ENCODE peak calls at places on chromosomes 11 and 22, in ten cellular contexts. E is right lobe of liver, J is colonic mucosa, C is lower lobe of right lung, K is upper lobe of right lung, T is left lung, O is pancreas, Q is SK-N-MC, N is suprapubic skin, V is stomach. S is an unnamed sample. For H3K36me3 and H3K9me3, the result is how much of the 10 kb centered on the place peaks cover.

GRCh38 chr11:114179234-114179941 is 116.8 kb upstream of the NNMT start:
- DNase-seq in C (peak), V (peak), O (no peak), J (peak), N (peak), Q (no peak), E (peak), T (no peak), K (peak), S (peak)

GRCh38 chr11:110759972-110760381 is 47.7 kb upstream of the ARHGAP20 start:
- DNase-seq in O (no peak), Q (no peak), E (peak), C (no peak), N (no peak), K (no peak), J (peak), V (peak), T (no peak), S (no peak)

GRCh38 chr11:35786918-35787557 is 124.5 kb downstream of the TRIM44 start:
- DNase-seq in K (no peak), Q (no peak), N (no peak), V (no peak), T (peak), O (no peak), E (no peak), J (no peak), C (no peak), S (no peak)

GRCh38 chr11:3129181-3129590 is 35.9 kb downstream of the OSBPL5 start:
- DNase-seq in O (peak), Q (no peak), N (no peak), V (no peak), T (no peak), K (no peak), C (peak), E (peak), J (no peak), S (no peak)

GRCh38 chr11:96905084-96905641 is 515.4 kb downstream of the JRKL start:
- DNase-seq in E (no peak), N (no peak), O (no peak), T (no peak), V (no peak), Q (no peak), K (no peak), J (no peak), C (no peak), S (no peak)

GRCh38 chr11:74011360-74012071 is 2.6 kb upstream of the UCP3 start:
- DNase-seq in N (no peak), J (no peak), K (no peak), Q (no peak), V (no peak), E (no peak), C (no peak), T (no peak), O (no peak), S (no peak)

GRCh38 chr11:119421351-119421750 is 1.6 kb downstream of the THY1 start:
- DNase-seq in N (no peak), T (no peak), V (no peak), C (no peak), O (no peak), E (no peak), J (no peak), K (no peak), Q (no peak), S (no peak)

GRCh38 chr11:66438009-66438503 is 592 bp downstream of the MRPL11 start:
- DNase-seq in Q (no peak), J (peak), T (no peak), E (no peak), K (no peak), O (no peak), C (no peak), V (no peak), N (no peak), S (no peak)

GRCh38 chr11:13366266-13367026 is 88.9 kb downstream of the BMAL1 start:
- DNase-seq in C (no peak), V (no peak), O (no peak), J (no peak), Q (no peak), E (no peak), N (no peak), K (no peak), T (no peak), S (no peak)
- H3K36me3 ChIP-seq in C (half or more), V (half or more), O (under half), J (under half), Q (under half), E (under half), N (half or more), K (half or more), T (under half), S (under half)

GRCh38 chr22:48860557-48860956 is 967.1 kb downstream of the BRD1 start:
- DNase-seq in C (no peak), Q (no peak), O (no peak), T (no peak), E (no peak), J (no peak), K (no peak), V (no peak), N (no peak), S (no peak)
- H3K9me3 ChIP-seq in C (under half), Q (under half), O (under half), T (under half), E (under half), J (under half), K (under half), V (under half), N (under half), S (under half)

DNA sequence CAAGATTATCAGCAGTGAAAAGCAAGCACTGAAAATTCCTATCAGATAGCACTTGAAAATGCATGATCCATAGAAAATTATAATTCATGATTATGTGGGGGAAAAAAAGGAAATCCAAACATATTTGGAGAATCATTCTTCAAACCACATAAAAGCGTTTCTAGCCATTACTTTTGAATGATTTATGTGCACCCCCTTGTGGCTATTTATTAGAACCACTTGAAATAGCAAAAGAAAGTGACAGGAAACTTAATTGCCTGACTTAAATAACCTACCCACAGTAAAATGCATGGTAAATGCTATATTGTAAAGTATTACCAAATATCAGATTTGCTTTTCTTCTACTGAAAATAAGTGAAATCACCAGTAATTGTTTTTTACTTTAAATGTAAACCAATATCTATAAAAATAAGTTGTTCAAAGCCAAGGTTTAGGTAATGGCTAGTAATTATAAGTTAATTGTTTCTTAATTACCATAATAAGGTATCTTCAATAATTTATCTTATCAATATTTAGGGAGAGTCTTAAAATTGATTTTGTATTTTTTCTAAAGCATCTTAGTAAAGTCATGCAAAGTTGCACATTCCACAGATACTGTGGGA is 168.5 kb downstream of the ARHGAP42 start:
- DNase-seq in J (no peak), T (no peak), N (no peak), E (no peak), Q (peak), C (no peak), O (no peak), V (no peak), K (no peak), S (no peak)
- H3K36me3 ChIP-seq in J (under half), T (under half), N (under half), E (under half), Q (under half), C (under half), O (under half), V (under half), K (under half), S (under half)

GRCh38 chr11:94613120-94613519 is 46.0 kb downstream of the PIWIL4 start:
- DNase-seq in T (no peak), O (no peak), V (no peak), Q (no peak), K (no peak), N (no peak), J (no peak), E (no peak), C (no peak), S (no peak)
- H3K9me3 ChIP-seq in T (under half), O (under half), V (under half), Q (under half), K (under half), N (under half), J (under half), E (under half), C (under half), S (under half)

DNA sequence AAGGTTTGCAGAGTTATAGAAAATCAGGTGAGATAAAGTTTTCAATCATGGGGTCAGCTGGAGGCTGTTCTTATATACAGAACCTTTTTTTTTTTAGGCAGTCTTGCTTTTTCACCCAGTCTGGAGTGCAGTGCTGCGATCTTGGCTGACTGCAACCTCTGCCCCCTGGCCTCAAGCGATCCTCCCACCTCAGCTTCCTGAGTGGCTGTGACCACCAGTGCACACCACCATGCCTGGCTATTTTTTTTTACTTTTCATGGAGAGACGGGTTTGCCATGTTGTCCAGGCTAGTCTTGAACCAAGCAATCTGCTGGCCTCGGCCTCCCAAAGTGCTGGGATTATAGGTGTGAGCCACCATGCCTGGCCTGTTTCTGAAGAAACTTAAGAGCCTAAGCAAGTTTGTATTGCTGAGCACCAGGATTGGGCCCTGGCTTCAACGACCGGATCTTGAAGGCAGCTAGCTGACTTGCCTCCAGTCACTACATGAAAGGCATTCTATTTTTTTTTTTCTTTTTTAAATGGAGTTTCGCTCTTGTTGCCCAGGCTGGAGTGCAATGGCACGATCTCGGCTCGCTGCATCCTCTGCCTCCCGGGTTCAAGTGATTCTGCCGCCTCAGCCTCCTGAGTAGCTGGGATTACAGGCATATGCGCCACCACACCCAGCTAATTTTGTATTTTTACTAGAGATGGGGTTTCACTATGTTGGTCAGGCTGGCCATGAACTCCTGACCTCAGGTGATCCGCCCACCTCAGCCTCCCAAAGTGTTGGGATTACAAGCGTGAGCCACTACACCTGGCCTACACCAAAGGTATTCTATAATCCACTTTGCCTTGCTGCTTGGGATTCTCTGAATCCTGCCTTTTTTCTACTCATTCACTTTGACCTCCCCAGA is 7.6 kb downstream of the XBP1 start:
- DNase-seq in N (no peak), J (no peak), E (no peak), T (no peak), O (no peak), C (no peak), V (no peak), Q (no peak), K (no peak), S (no peak)
- H3K36me3 ChIP-seq in N (half or more), J (under half), E (under half), T (under half), O (under half), C (half or more), V (half or more), Q (half or more), K (half or more), S (half or more)

GRCh38 chr11:5040876-5041275 is 5.5 kb upstream of the OR52J3 start:
- DNase-seq in E (no peak), T (no peak), Q (no peak), J (no peak), N (no peak), O (no peak), C (no peak), K (no peak), V (no peak), S (no peak)
- H3K9me3 ChIP-seq in E (under half), T (under half), Q (under half), J (under half), N (under half), O (under half), C (under half), K (under half), V (under half), S (under half)

DNA sequence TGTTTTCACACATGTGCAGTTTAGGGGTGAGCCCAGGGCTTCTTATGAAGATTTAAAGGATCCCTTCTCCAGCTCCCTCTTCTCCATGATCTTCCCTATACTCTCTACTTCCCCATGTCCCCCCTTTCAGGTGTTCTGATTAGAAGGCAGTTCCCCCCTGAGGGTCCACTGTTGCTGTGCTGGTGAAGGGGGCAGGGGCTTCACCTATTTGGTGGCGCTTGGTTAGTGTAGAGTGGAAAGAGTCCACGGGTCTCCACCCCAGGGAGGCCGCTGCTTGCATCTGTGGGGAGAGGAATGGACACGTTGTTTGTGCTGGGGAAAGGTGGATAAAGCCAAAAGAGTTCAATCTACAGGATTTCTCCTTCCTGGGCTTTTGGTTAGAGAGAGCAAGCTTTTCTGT is 49.3 kb downstream of the BCR start:
- DNase-seq in T (no peak), O (peak), C (peak), Q (no peak), V (no peak), N (no peak), J (no peak), K (no peak), E (no peak), S (no peak)
- H3K36me3 ChIP-seq in T (under half), O (under half), C (under half), Q (under half), V (under half), N (under half), J (under half), K (under half), E (under half), S (under half)

GRCh38 chr11:40215605-40216004 is 1243.8 kb downstream of the LRRC4C start:
- DNase-seq in K (no peak), Q (no peak), C (no peak), E (no peak), O (no peak), V (no peak), J (no peak), N (no peak), T (no peak), S (no peak)
- H3K9me3 ChIP-seq in K (under half), Q (under half), C (under half), E (under half), O (under half), V (under half), J (under half), N (under half), T (under half), S (under half)

GRCh38 chr22:39292002-39292401 is 27.4 kb downstream of the RPL3 start:
- DNase-seq in Q (no peak), C (no peak), N (no peak), V (no peak), O (peak), T (no peak), J (no peak), K (no peak), E (no peak), S (no peak)
- H3K36me3 ChIP-seq in Q (under half), C (under half), N (under half), V (under half), O (under half), T (under half), J (under half), K (under half), E (under half), S (under half)

DNA sequence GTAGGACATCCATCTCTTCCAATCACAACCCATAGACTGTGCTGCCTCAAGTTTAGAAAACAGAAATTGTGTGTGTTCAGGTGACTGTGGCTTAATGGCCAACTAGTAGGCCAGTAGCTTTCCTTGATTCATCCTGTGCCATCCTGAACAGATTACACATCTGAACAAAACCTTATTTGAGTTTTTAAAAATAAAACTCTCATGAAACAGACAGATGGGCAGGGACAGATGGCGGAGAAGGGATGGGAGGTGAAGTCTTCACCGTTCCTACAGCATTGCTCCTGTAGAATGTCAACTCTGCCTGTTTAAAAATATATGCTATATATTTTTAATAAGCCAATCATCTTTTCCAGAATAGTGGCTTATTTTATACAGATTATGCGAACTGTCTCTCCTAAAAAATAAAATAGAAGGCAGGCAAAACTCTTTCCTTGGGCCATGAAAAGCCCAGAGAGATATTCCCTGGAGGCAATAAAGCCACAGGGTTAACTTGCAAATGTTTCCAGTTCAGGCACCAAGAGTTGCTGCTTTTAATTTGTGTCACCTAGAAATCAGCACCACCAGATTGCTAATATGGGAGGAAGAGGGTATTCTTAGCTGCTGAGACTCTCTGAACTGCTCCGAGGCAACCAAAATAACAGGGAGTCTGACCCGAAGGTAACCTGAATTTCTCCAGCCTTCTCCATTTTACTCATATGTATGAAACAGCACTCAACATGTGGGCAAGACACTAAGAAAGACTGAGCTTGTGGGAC is 861.2 kb downstream of the OPCML start:
- DNase-seq in O (no peak), K (no peak), C (no peak), T (no peak), N (no peak), V (no peak), J (no peak), E (no peak), Q (no peak), S (no peak)
- H3K9me3 ChIP-seq in O (under half), K (under half), C (under half), T (under half), N (under half), V (under half), J (under half), E (under half), Q (under half), S (under half)

S was measured in heart right ventricle.